ENCODE peak calls at places on chromosomes 6 and 20, in eight cellular contexts. U is tibial artery; B is stimulated activated CD8-positive, alpha-beta memory T cell treated with anti-CD3 and anti-CD28 coated beads, Interleukin-7, amount 100 ng/mL, for 48 hours; M is naive thymus-derived CD4-positive, alpha-beta T cell; L is stimulated activated CD4-positive, alpha-beta T cell treated with anti-CD3 and anti-CD28 coated beads, Interleukin-1b, Interleukin-23, amount 100 ng/mL, for 1 hour; O is T-helper 2 cell; C is LHCN-M2; D is activated CD8-positive, alpha-beta memory T cell treated with anti-CD3 and anti-CD28 coated beads for 1 hour. Z is an unnamed sample.

GRCh38 chr20:38857703-38858102 is 52.2 kb downstream of the PPP1R16B start:
- DNase-seq in O (no peak), B (no peak), L (no peak), M (no peak), U (no peak), C (no peak), D (no peak), Z (no peak)

GRCh38 chr20:17828598-17829144 is 128.9 kb downstream of the BANF2 start:
- DNase-seq in O (no peak), L (no peak), U (no peak), C (no peak), B (no peak), M (no peak), D (no peak), Z (no peak)

GRCh38 chr20:53881362-53881761 is 189.0 kb downstream of the BCAS1 start:
- DNase-seq in M (no peak), B (no peak), D (no peak), U (no peak), C (no peak), L (no peak), O (no peak), Z (no peak)

GRCh38 chr6:167099707-167100106 is 23.2 kb upstream of the CCR6 start:
- DNase-seq in M (no peak), D (no peak), B (no peak), O (no peak), U (no peak), L (no peak), C (no peak), Z (no peak)

GRCh38 chr20:63322923-63323253 is 29.9 kb downstream of the COL20A1 start:
- DNase-seq in D (no peak), M (no peak), C (no peak), L (no peak), U (no peak), O (no peak), B (no peak), Z (no peak)

GRCh38 chr20:4592316-4593148 is 129.2 kb upstream of the PRND start:
- DNase-seq in O (peak), C (no peak), D (peak), M (peak), U (no peak), L (no peak), B (peak), Z (peak)

GRCh38 chr20:50980851-50981713 is 22.5 kb downstream of the MOCS3 start:
- DNase-seq in D (peak), O (peak), L (no peak), B (no peak), M (peak), U (no peak), C (peak), Z (peak)

GRCh38 chr6:25384967-25385366 is 105.8 kb downstream of the CARMIL1 start:
- DNase-seq in D (no peak), O (no peak), C (no peak), M (no peak), L (no peak), U (no peak), B (no peak), Z (no peak)

GRCh38 chr6:161091972-161092701 is 100.6 kb downstream of the MAP3K4 start:
- DNase-seq in L (no peak), C (peak), M (no peak), B (no peak), U (no peak), O (no peak), D (no peak), Z (no peak)

GRCh38 chr6:154668156-154668555 is 65.1 kb upstream of the SCAF8 start:
- DNase-seq in B (no peak), U (no peak), M (no peak), D (no peak), C (no peak), O (no peak), L (no peak), Z (no peak)

GRCh38 chr6:132400641-132401119 is 595 bp downstream of the MOXD1 start:
- DNase-seq in L (no peak), B (no peak), D (no peak), U (no peak), O (no peak), M (no peak), C (no peak), Z (peak)

GRCh38 chr6:105178110-105178509 is 1.7 kb downstream of the POPDC3 start:
- DNase-seq in C (peak), M (no peak), D (no peak), O (no peak), B (no peak), U (no peak), L (no peak), Z (no peak)

GRCh38 chr6:166435574-166435973 is 52.8 kb upstream of the MPC1 start:
- DNase-seq in L (no peak), M (peak), C (no peak), O (peak), U (peak), B (no peak), D (no peak), Z (no peak)

GRCh38 chr6:162119349-162119748 is 608.2 kb downstream of the PRKN start:
- DNase-seq in D (no peak), C (peak), U (peak), B (no peak), O (no peak), L (no peak), M (no peak), Z (no peak)

GRCh38 chr6:146968041-146968760 is 236.0 kb upstream of the STXBP5 start:
- DNase-seq in M (no peak), O (no peak), D (no peak), B (no peak), U (no peak), L (no peak), C (peak), Z (no peak)

GRCh38 chr6:169265486-169266131 is 12.0 kb upstream of the THBS2 start:
- DNase-seq in C (no peak), D (no peak), O (no peak), U (no peak), B (no peak), L (no peak), M (no peak), Z (no peak)

GRCh38 chr6:34272022-34272926 is 23.5 kb upstream of the SMIM29 start:
- DNase-seq in B (no peak), L (no peak), U (peak), C (no peak), O (no peak), D (no peak), M (no peak), Z (peak)

GRCh38 chr6:12071064-12071615 is 59.0 kb downstream of the HIVEP1 start:
- DNase-seq in D (no peak), U (no peak), M (no peak), C (no peak), O (no peak), B (no peak), L (no peak), Z (no peak)

GRCh38 chr20:46828471-46828870 is 66.2 kb upstream of the EYA2 start:
- DNase-seq in B (no peak), M (no peak), D (no peak), C (peak), U (no peak), L (no peak), O (no peak), Z (no peak)

GRCh38 chr6:155103816-155104366 is 108.8 kb downstream of the TIAM2 start:
- DNase-seq in O (no peak), D (no peak), C (peak), L (no peak), M (no peak), U (no peak), B (no peak), Z (no peak)

GRCh38 chr6:33164665-33165373 is 27.4 kb downstream of the COL11A2 start:
- DNase-seq in U (no peak), L (no peak), D (no peak), O (no peak), B (no peak), M (no peak), C (no peak), Z (peak)

GRCh38 chr6:32938494-32938893 is 2.3 kb downstream of the HLA-DMB start:
- DNase-seq in U (no peak), D (no peak), C (no peak), O (no peak), L (no peak), B (no peak), M (no peak), Z (no peak)